ENCODE peak calls at places on chromosomes 11 and 22, in nine cellular contexts. Q is HuH-7; B is activated CD4-positive, alpha-beta T cell treated with anti-CD3 and anti-CD28 coated beads, Interleukin-2, amount 10 ng/mL, durations not matched to agents 7 days and 5 days; E is GDM1; D is NCI-H1105 treated with DMSO at 0.1 percent for 48 hours; Y is T-helper 2 cell; M is heart right ventricle; C is fibroblast of pulmonary artery; T is T-cell. L is an unnamed sample.

GRCh38 chr22:19626666-19627065 is 87.6 kb upstream of the SEPTIN5 start:
- DNase-seq in B (no peak), C (no peak), M (no peak), E (no peak), D (no peak), T (no peak), Q (no peak), Y (no peak), L (no peak)

GRCh38 chr22:17047656-17048055 is 37.1 kb upstream of the IL17RA start:
- DNase-seq in M (no peak), C (no peak), E (no peak), Q (no peak), B (no peak), T (no peak), Y (no peak), D (no peak), L (no peak)

GRCh38 chr11:116481126-116481644 is 291.6 kb downstream of the BUD13 start:
- DNase-seq in E (no peak), Q (no peak), M (no peak), T (no peak), D (no peak), Y (no peak), C (no peak), B (no peak), L (no peak)

GRCh38 chr11:95641506-95641905 is 148.1 kb downstream of the FAM76B start:
- DNase-seq in C (no peak), Y (no peak), D (no peak), B (peak; percentile 56), T (peak; percentile 14), E (no peak), M (no peak), Q (no peak), L (no peak)

GRCh38 chr11:18427240-18427639 is 15.1 kb downstream of the LDHC start:
- DNase-seq in E (no peak), Y (no peak), Q (no peak), T (no peak), M (no peak), D (no peak), B (no peak), C (no peak), L (no peak)

GRCh38 chr11:126799974-126800373 is 200.6 kb downstream of the KIRREL3 start:
- DNase-seq in C (no peak), D (no peak), E (no peak), M (no peak), Y (no peak), B (no peak), T (no peak), Q (no peak), L (no peak)

GRCh38 chr11:790721-791564 is 1.1 kb upstream of the CEND1 start:
- DNase-seq in D (no peak), Q (no peak), B (no peak), M (peak; percentile 13), Y (no peak), E (no peak), C (no peak), T (no peak), L (no peak)

GRCh38 chr22:40247976-40248375 is 70.3 kb downstream of the TNRC6B start:
- DNase-seq in C (no peak), T (peak; percentile 70), B (peak; percentile 75), E (no peak), Q (no peak), Y (peak; percentile 51), M (no peak), D (no peak), L (peak; percentile 65)

GRCh38 chr11:12235945-12236743 is 125.8 kb downstream of the MICAL2 start:
- DNase-seq in B (peak; percentile 75), M (no peak), C (peak; percentile 78), D (peak; percentile 72), E (peak; percentile 45), Q (no peak), T (peak; percentile 20), Y (no peak), L (peak; percentile 64)

GRCh38 chr11:115222218-115222862 is 281.9 kb downstream of the CADM1 start:
- DNase-seq in E (no peak), Y (no peak), D (peak; percentile 12), Q (no peak), B (peak; percentile 36), T (no peak), C (peak; percentile 23), M (no peak), L (no peak)

GRCh38 chr22:27159716-27160295 is 502.4 kb downstream of the MIAT start:
- DNase-seq in C (no peak), M (no peak), D (no peak), T (no peak), B (no peak), Y (no peak), E (no peak), Q (no peak), L (no peak)

GRCh38 chr11:73566422-73566821 is 31.5 kb downstream of the FAM168A start:
- DNase-seq in Y (no peak), Q (no peak), E (no peak), T (no peak), C (peak; percentile 36), D (no peak), M (no peak), B (no peak), L (no peak)

GRCh38 chr22:44975444-44976262 is 34.2 kb downstream of the PHF21B start:
- DNase-seq in Q (peak; percentile 91), M (peak; percentile 80), C (peak; percentile 84), Y (peak; percentile 31), B (peak; percentile 85), E (peak; percentile 83), T (peak; percentile 29), D (no peak), L (peak; percentile 84)

GRCh38 chr11:1197886-1198765 is 24.7 kb upstream of the MUC5B start:
- DNase-seq in B (no peak), T (no peak), M (peak; percentile 9), Y (no peak), Q (no peak), E (no peak), C (no peak), D (no peak), L (no peak)

GRCh38 chr11:58616594-58616993 is 5.9 kb upstream of the CNTF start:
- DNase-seq in B (no peak), Y (no peak), D (no peak), C (peak; percentile 89), M (peak; percentile 30), Q (no peak), T (no peak), E (no peak), L (no peak)

GRCh38 chr11:70099578-70100282 is 21.6 kb downstream of the ANO1 start:
- DNase-seq in M (no peak), Y (no peak), D (no peak), B (no peak), T (no peak), E (no peak), Q (no peak), C (no peak), L (no peak)

GRCh38 chr11:111913031-111913861 is 712 bp downstream of the HSPB2 start:
- DNase-seq in T (no peak), C (no peak), Y (no peak), E (no peak), M (peak; percentile 35), Q (no peak), B (no peak), D (no peak), L (no peak)

GRCh38 chr22:22721681-22722309 is 77.4 kb downstream of the GGTLC2 start:
- DNase-seq in M (no peak), B (no peak), Y (no peak), C (peak; percentile 89), E (peak; percentile 7), Q (no peak), T (no peak), D (no peak), L (peak; percentile 54)

GRCh38 chr11:76543006-76543703 is 98.3 kb downstream of the EMSY start:
- DNase-seq in Y (no peak), C (no peak), E (no peak), T (no peak), Q (no peak), M (peak; percentile 36), B (no peak), D (no peak), L (no peak)

GRCh38 chr11:114262681-114263509 is 33.3 kb upstream of the NNMT start:
- DNase-seq in M (no peak), E (peak; percentile 33), Y (no peak), Q (peak; percentile 65), T (peak; percentile 20), B (peak; percentile 39), C (peak; percentile 75), D (peak; percentile 76), L (no peak)

GRCh38 chr11:73399159-73400090 is 23.2 kb downstream of the RELT start:
- DNase-seq in M (no peak), D (no peak), C (no peak), T (no peak), B (no peak), Q (no peak), E (no peak), Y (no peak), L (no peak)

GRCh38 chr11:12842933-12843636 is 166.0 kb upstream of the RASSF10 start:
- DNase-seq in Q (no peak), D (peak; percentile 98), E (no peak), C (peak; percentile 94), B (no peak), M (no peak), Y (no peak), T (no peak), L (no peak)

GRCh38 chr11:34358258-34358665 is 452 bp upstream of the ABTB2 start:
- DNase-seq in E (no peak), Y (no peak), T (no peak), Q (peak; percentile 70), M (peak; percentile 55), B (no peak), C (peak; percentile 70), D (peak; percentile 80), L (no peak)

L was measured in stimulated activated naive CD8-positive, alpha-beta T cell treated with anti-CD3 and anti-CD28 coated beads, Interleukin-15, Interleukin-2, amounts not matched to agents 100 U/mL and 50 U/mL, for 24 hours.